ENCODE peak calls at places on chromosomes 6 and 20, in nine cellular contexts. I is stimulated activated CD4-positive, alpha-beta T cell treated with anti-CD3 and anti-CD28 coated beads, Interleukin-12 subunit alpha, Interleukin-12 subunit beta, amount 100 ng/mL, for 4 hours; J is GM04504; B is EH; W is activated T-helper 9 cell treated with anti-CD3 and anti-CD28 coated beads, Interleukin-2, amount 50 U/mL, for 16 hours; V is neural progenitor cell; Q is GM13976; S is endothelial cell; X is GOT3. P is an unnamed sample.

GRCh38 chr6:9659848-9660247 is 755.0 kb downstream of the TFAP2A start:
- DNase-seq in W (no peak), X (no peak), I (no peak), B (no peak), V (no peak), S (no peak), Q (no peak), J (no peak), P (no peak)

GRCh38 chr6:117906905-117907599 is at the start of gene SLC35F1:
- DNase-seq in I (peak), X (no peak), Q (peak), W (no peak), V (peak), B (peak), J (no peak), S (peak), P (no peak)

GRCh38 chr20:1631309-1632227 is 11.8 kb upstream of the SIRPB1 start:
- DNase-seq in X (peak), W (no peak), B (peak), J (no peak), S (no peak), Q (no peak), V (no peak), I (no peak), P (no peak)

GRCh38 chr6:793261-793660 is 100.3 kb upstream of the EXOC2 start:
- DNase-seq in V (no peak), B (no peak), I (no peak), Q (no peak), X (no peak), S (no peak), W (no peak), J (no peak), P (no peak)

GRCh38 chr6:167573461-167574215 is 248.8 kb downstream of the TTLL2 start:
- DNase-seq in I (no peak), V (no peak), B (no peak), X (no peak), S (no peak), Q (no peak), J (no peak), W (no peak), P (no peak)

GRCh38 chr6:41278699-41279405 is 7.6 kb downstream of the TREM1 start:
- DNase-seq in S (peak), X (no peak), W (peak), Q (peak), I (peak), V (peak), B (peak), J (no peak), P (peak)

GRCh38 chr6:135182993-135183531 is 2.0 kb downstream of the MYB start:
- DNase-seq in X (no peak), I (peak), V (peak), W (peak), J (no peak), B (no peak), Q (peak), S (peak), P (peak)

GRCh38 chr6:18997375-18997826 is 610.3 kb downstream of the RNF144B start:
- DNase-seq in W (no peak), J (peak), X (no peak), I (no peak), Q (peak), B (peak), V (peak), S (no peak), P (no peak)

GRCh38 chr6:35343092-35343834 is 905 bp downstream of the PPARD start:
- DNase-seq in I (no peak), Q (no peak), J (no peak), B (peak), X (no peak), W (no peak), V (no peak), S (no peak), P (no peak)

GRCh38 chr20:3045042-3045815 is 623 bp upstream of the MRPS26 start:
- DNase-seq in V (no peak), J (peak), X (peak), B (no peak), W (peak), Q (peak), I (peak), S (no peak), P (peak)

GRCh38 chr20:53857723-53858236 is 212.6 kb downstream of the BCAS1 start:
- DNase-seq in I (no peak), B (no peak), Q (no peak), V (no peak), W (no peak), X (no peak), S (no peak), J (no peak), P (no peak)

GRCh38 chr6:128495536-128496333 is 24.7 kb downstream of the PTPRK start:
- DNase-seq in X (no peak), W (no peak), Q (no peak), B (no peak), J (no peak), V (no peak), I (no peak), S (no peak), P (no peak)

GRCh38 chr6:74939309-74939708 is 266.5 kb downstream of the COL12A1 start:
- DNase-seq in S (no peak), I (no peak), B (peak), Q (no peak), J (no peak), W (no peak), X (no peak), V (peak), P (no peak)